ENCODE peak calls at places on chromosomes 11 and 22, in six cellular contexts. One of them, this sample, is unnamed.

GRCh38 chr11:11841121-11841604 is 609 bp upstream of the USP47 start:
- DNase-seq in activated CD4-positive, alpha-beta memory T cell treated with anti-CD3 and anti-CD28 coated beads, Interleukin-2, amount 10 ng/mL, durations not matched to agents 7 days and 5 days: no peak
- DNase-seq in IMR-90: no peak
- DNase-seq in H7: peak
- DNase-seq in pancreas: no peak
- DNase-seq in K562: no peak
- DNase-seq in this sample: peak

GRCh38 chr22:45053571-45053970 is 43.8 kb upstream of the PHF21B start:
- DNase-seq in H7: no peak
- DNase-seq in pancreas: no peak
- DNase-seq in IMR-90: no peak
- DNase-seq in K562: no peak
- DNase-seq in activated CD4-positive, alpha-beta memory T cell treated with anti-CD3 and anti-CD28 coated beads, Interleukin-2, amount 10 ng/mL, durations not matched to agents 7 days and 5 days: no peak
- DNase-seq in this sample: no peak

GRCh38 chr11:19018901-19019300 is 41.6 kb downstream of the MRGPRX2 start:
- DNase-seq in IMR-90: no peak
- DNase-seq in activated CD4-positive, alpha-beta memory T cell treated with anti-CD3 and anti-CD28 coated beads, Interleukin-2, amount 10 ng/mL, durations not matched to agents 7 days and 5 days: no peak
- DNase-seq in H7: peak
- DNase-seq in K562: no peak
- DNase-seq in pancreas: no peak
- DNase-seq in this sample: no peak

GRCh38 chr22:30275625-30276024 is 9.0 kb upstream of the OSM start:
- DNase-seq in H7: no peak
- DNase-seq in activated CD4-positive, alpha-beta memory T cell treated with anti-CD3 and anti-CD28 coated beads, Interleukin-2, amount 10 ng/mL, durations not matched to agents 7 days and 5 days: no peak
- DNase-seq in pancreas: no peak
- DNase-seq in K562: peak
- DNase-seq in IMR-90: no peak
- DNase-seq in this sample: no peak

GRCh38 chr11:28619870-28620540 is 511.8 kb downstream of the METTL15 start:
- DNase-seq in IMR-90: peak
- DNase-seq in K562: no peak
- DNase-seq in H7: no peak
- DNase-seq in activated CD4-positive, alpha-beta memory T cell treated with anti-CD3 and anti-CD28 coated beads, Interleukin-2, amount 10 ng/mL, durations not matched to agents 7 days and 5 days: no peak
- DNase-seq in pancreas: no peak
- DNase-seq in this sample: no peak

GRCh38 chr11:45934580-45935318 is 12.3 kb downstream of the LARGE2 start:
- DNase-seq in K562: no peak
- DNase-seq in IMR-90: no peak
- DNase-seq in pancreas: no peak
- DNase-seq in H7: peak
- DNase-seq in activated CD4-positive, alpha-beta memory T cell treated with anti-CD3 and anti-CD28 coated beads, Interleukin-2, amount 10 ng/mL, durations not matched to agents 7 days and 5 days: no peak
- DNase-seq in this sample: no peak

GRCh38 chr11:12963789-12964536 is 45.2 kb upstream of the RASSF10 start:
- DNase-seq in pancreas: peak
- DNase-seq in IMR-90: peak
- DNase-seq in H7: peak
- DNase-seq in K562: peak
- DNase-seq in activated CD4-positive, alpha-beta memory T cell treated with anti-CD3 and anti-CD28 coated beads, Interleukin-2, amount 10 ng/mL, durations not matched to agents 7 days and 5 days: peak
- DNase-seq in this sample: no peak

GRCh38 chr22:43393132-43393844 is 18.5 kb upstream of the MPPED1 start:
- DNase-seq in activated CD4-positive, alpha-beta memory T cell treated with anti-CD3 and anti-CD28 coated beads, Interleukin-2, amount 10 ng/mL, durations not matched to agents 7 days and 5 days: no peak
- DNase-seq in K562: no peak
- DNase-seq in H7: peak
- DNase-seq in pancreas: no peak
- DNase-seq in IMR-90: no peak
- DNase-seq in this sample: no peak

GRCh38 chr11:73323464-73323863 is 15.4 kb downstream of the ARHGEF17 start:
- DNase-seq in IMR-90: peak
- DNase-seq in K562: no peak
- DNase-seq in activated CD4-positive, alpha-beta memory T cell treated with anti-CD3 and anti-CD28 coated beads, Interleukin-2, amount 10 ng/mL, durations not matched to agents 7 days and 5 days: no peak
- DNase-seq in pancreas: peak
- DNase-seq in H7: peak
- DNase-seq in this sample: no peak

GRCh38 chr11:69215216-69215615 is 59.5 kb downstream of the SMIM38 start:
- DNase-seq in pancreas: no peak
- DNase-seq in IMR-90: no peak
- DNase-seq in K562: no peak
- DNase-seq in activated CD4-positive, alpha-beta memory T cell treated with anti-CD3 and anti-CD28 coated beads, Interleukin-2, amount 10 ng/mL, durations not matched to agents 7 days and 5 days: no peak
- DNase-seq in H7: no peak
- DNase-seq in this sample: no peak

GRCh38 chr11:3126207-3126865 is 38.8 kb downstream of the OSBPL5 start:
- DNase-seq in pancreas: peak
- DNase-seq in IMR-90: no peak
- DNase-seq in H7: peak
- DNase-seq in K562: no peak
- DNase-seq in activated CD4-positive, alpha-beta memory T cell treated with anti-CD3 and anti-CD28 coated beads, Interleukin-2, amount 10 ng/mL, durations not matched to agents 7 days and 5 days: no peak
- DNase-seq in this sample: no peak

GRCh38 chr22:50032109-50032871 is 19.7 kb upstream of the IL17REL start:
- DNase-seq in activated CD4-positive, alpha-beta memory T cell treated with anti-CD3 and anti-CD28 coated beads, Interleukin-2, amount 10 ng/mL, durations not matched to agents 7 days and 5 days: no peak
- DNase-seq in H7: peak
- DNase-seq in IMR-90: no peak
- DNase-seq in pancreas: no peak
- DNase-seq in K562: no peak
- DNase-seq in this sample: no peak

GRCh38 chr11:14320020-14320419 is 39.0 kb downstream of the RRAS2 start:
- DNase-seq in H7: no peak
- DNase-seq in IMR-90: peak
- DNase-seq in K562: no peak
- DNase-seq in pancreas: no peak
- DNase-seq in activated CD4-positive, alpha-beta memory T cell treated with anti-CD3 and anti-CD28 coated beads, Interleukin-2, amount 10 ng/mL, durations not matched to agents 7 days and 5 days: peak
- DNase-seq in this sample: no peak

GRCh38 chr11:67287355-67288197 is 1.5 kb upstream of the ANKRD13D start:
- DNase-seq in pancreas: peak
- DNase-seq in IMR-90: no peak
- DNase-seq in H7: no peak
- DNase-seq in activated CD4-positive, alpha-beta memory T cell treated with anti-CD3 and anti-CD28 coated beads, Interleukin-2, amount 10 ng/mL, durations not matched to agents 7 days and 5 days: peak
- DNase-seq in K562: no peak
- DNase-seq in this sample: peak

GRCh38 chr11:66335531-66336233 is 552 bp downstream of the RIN1 start:
- DNase-seq in activated CD4-positive, alpha-beta memory T cell treated with anti-CD3 and anti-CD28 coated beads, Interleukin-2, amount 10 ng/mL, durations not matched to agents 7 days and 5 days: no peak
- DNase-seq in K562: no peak
- DNase-seq in pancreas: peak
- DNase-seq in IMR-90: peak
- DNase-seq in H7: peak
- DNase-seq in this sample: no peak

GRCh38 chr11:64489831-64490441 is 101.1 kb upstream of the SLC22A12 start:
- DNase-seq in pancreas: peak
- DNase-seq in H7: peak
- DNase-seq in activated CD4-positive, alpha-beta memory T cell treated with anti-CD3 and anti-CD28 coated beads, Interleukin-2, amount 10 ng/mL, durations not matched to agents 7 days and 5 days: peak
- DNase-seq in IMR-90: peak
- DNase-seq in K562: peak
- DNase-seq in this sample: peak

GRCh38 chr22:20775342-20775895 is 1.5 kb downstream of the SERPIND1 start:
- DNase-seq in H7: no peak
- DNase-seq in K562: no peak
- DNase-seq in pancreas: no peak
- DNase-seq in IMR-90: no peak
- DNase-seq in activated CD4-positive, alpha-beta memory T cell treated with anti-CD3 and anti-CD28 coated beads, Interleukin-2, amount 10 ng/mL, durations not matched to agents 7 days and 5 days: no peak
- DNase-seq in this sample: no peak

GRCh38 chr11:30392221-30392784 is 69.4 kb downstream of the ARL14EP start:
- DNase-seq in K562: no peak
- DNase-seq in pancreas: peak
- DNase-seq in H7: no peak
- DNase-seq in activated CD4-positive, alpha-beta memory T cell treated with anti-CD3 and anti-CD28 coated beads, Interleukin-2, amount 10 ng/mL, durations not matched to agents 7 days and 5 days: no peak
- DNase-seq in IMR-90: no peak
- DNase-seq in this sample: no peak

GRCh38 chr22:46777609-46777970 is 15.1 kb downstream of the TBC1D22A start:
- DNase-seq in activated CD4-positive, alpha-beta memory T cell treated with anti-CD3 and anti-CD28 coated beads, Interleukin-2, amount 10 ng/mL, durations not matched to agents 7 days and 5 days: no peak
- DNase-seq in IMR-90: no peak
- DNase-seq in H7: no peak
- DNase-seq in pancreas: no peak
- DNase-seq in K562: no peak
- DNase-seq in this sample: peak

GRCh38 chr11:60265373-60266214 is 14.9 kb upstream of the MS4A4A start:
- DNase-seq in pancreas: no peak
- DNase-seq in IMR-90: peak
- DNase-seq in H7: peak
- DNase-seq in activated CD4-positive, alpha-beta memory T cell treated with anti-CD3 and anti-CD28 coated beads, Interleukin-2, amount 10 ng/mL, durations not matched to agents 7 days and 5 days: no peak
- DNase-seq in K562: peak
- DNase-seq in this sample: peak

GRCh38 chr22:46756097-46756496 is 6.4 kb upstream of the TBC1D22A start:
- DNase-seq in pancreas: no peak
- DNase-seq in H7: no peak
- DNase-seq in activated CD4-positive, alpha-beta memory T cell treated with anti-CD3 and anti-CD28 coated beads, Interleukin-2, amount 10 ng/mL, durations not matched to agents 7 days and 5 days: no peak
- DNase-seq in IMR-90: no peak
- DNase-seq in K562: no peak
- DNase-seq in this sample: no peak

GRCh38 chr11:96758957-96759356 is 369.1 kb downstream of the JRKL start:
- DNase-seq in IMR-90: no peak
- DNase-seq in H7: no peak
- DNase-seq in pancreas: no peak
- DNase-seq in K562: no peak
- DNase-seq in activated CD4-positive, alpha-beta memory T cell treated with anti-CD3 and anti-CD28 coated beads, Interleukin-2, amount 10 ng/mL, durations not matched to agents 7 days and 5 days: no peak
- DNase-seq in this sample: no peak

GRCh38 chr11:86369668-86370067 is 5.0 kb upstream of the CCDC81 start:
- DNase-seq in pancreas: no peak
- DNase-seq in K562: no peak
- DNase-seq in IMR-90: no peak
- DNase-seq in H7: no peak
- DNase-seq in activated CD4-positive, alpha-beta memory T cell treated with anti-CD3 and anti-CD28 coated beads, Interleukin-2, amount 10 ng/mL, durations not matched to agents 7 days and 5 days: no peak
- DNase-seq in this sample: no peak

GRCh38 chr11:69001301-69002081 is 11.6 kb downstream of the MRGPRF start:
- DNase-seq in IMR-90: no peak
- DNase-seq in H7: no peak
- DNase-seq in pancreas: no peak
- DNase-seq in activated CD4-positive, alpha-beta memory T cell treated with anti-CD3 and anti-CD28 coated beads, Interleukin-2, amount 10 ng/mL, durations not matched to agents 7 days and 5 days: no peak
- DNase-seq in K562: no peak
- DNase-seq in this sample: no peak

GRCh38 chr22:50071432-50072166 is 13.5 kb upstream of the TTLL8 start:
- DNase-seq in activated CD4-positive, alpha-beta memory T cell treated with anti-CD3 and anti-CD28 coated beads, Interleukin-2, amount 10 ng/mL, durations not matched to agents 7 days and 5 days: no peak
- DNase-seq in pancreas: no peak
- DNase-seq in H7: peak
- DNase-seq in K562: no peak
- DNase-seq in IMR-90: no peak
- DNase-seq in this sample: no peak

GRCh38 chr11:128026596-128026995 is 560.8 kb downstream of the ETS1 start:
- DNase-seq in K562: no peak
- DNase-seq in IMR-90: peak
- DNase-seq in H7: no peak
- DNase-seq in pancreas: no peak
- DNase-seq in activated CD4-positive, alpha-beta memory T cell treated with anti-CD3 and anti-CD28 coated beads, Interleukin-2, amount 10 ng/mL, durations not matched to agents 7 days and 5 days: no peak
- DNase-seq in this sample: no peak

GRCh38 chr22:46830841-46831240 is 68.4 kb downstream of the TBC1D22A start:
- DNase-seq in pancreas: no peak
- DNase-seq in IMR-90: peak
- DNase-seq in H7: no peak
- DNase-seq in K562: no peak
- DNase-seq in activated CD4-positive, alpha-beta memory T cell treated with anti-CD3 and anti-CD28 coated beads, Interleukin-2, amount 10 ng/mL, durations not matched to agents 7 days and 5 days: no peak
- DNase-seq in this sample: no peak

GRCh38 chr11:117316197-117316961 is at the start of gene BACE1:
- DNase-seq in activated CD4-positive, alpha-beta memory T cell treated with anti-CD3 and anti-CD28 coated beads, Interleukin-2, amount 10 ng/mL, durations not matched to agents 7 days and 5 days: peak
- DNase-seq in IMR-90: peak
- DNase-seq in K562: no peak
- DNase-seq in H7: peak
- DNase-seq in pancreas: peak
- DNase-seq in this sample: no peak

GRCh38 chr11:128920651-128921050 is 22.0 kb downstream of the TP53AIP1 start:
- DNase-seq in activated CD4-positive, alpha-beta memory T cell treated with anti-CD3 and anti-CD28 coated beads, Interleukin-2, amount 10 ng/mL, durations not matched to agents 7 days and 5 days: no peak
- DNase-seq in H7: no peak
- DNase-seq in IMR-90: no peak
- DNase-seq in pancreas: no peak
- DNase-seq in K562: no peak
- DNase-seq in this sample: no peak

GRCh38 chr11:47004595-47005033 is 68.1 kb downstream of the CSTPP1 start:
- DNase-seq in IMR-90: peak
- DNase-seq in pancreas: peak
- DNase-seq in K562: peak
- DNase-seq in activated CD4-positive, alpha-beta memory T cell treated with anti-CD3 and anti-CD28 coated beads, Interleukin-2, amount 10 ng/mL, durations not matched to agents 7 days and 5 days: no peak
- DNase-seq in H7: no peak
- DNase-seq in this sample: peak

GRCh38 chr11:27421819-27422494 is 50.6 kb downstream of the LGR4 start:
- DNase-seq in K562: no peak
- DNase-seq in activated CD4-positive, alpha-beta memory T cell treated with anti-CD3 and anti-CD28 coated beads, Interleukin-2, amount 10 ng/mL, durations not matched to agents 7 days and 5 days: no peak
- DNase-seq in H7: no peak
- DNase-seq in IMR-90: no peak
- DNase-seq in pancreas: no peak
- DNase-seq in this sample: no peak

GRCh38 chr11:34633990-34634725 is 13.3 kb downstream of the EHF start:
- DNase-seq in pancreas: no peak
- DNase-seq in K562: no peak
- DNase-seq in H7: no peak
- DNase-seq in activated CD4-positive, alpha-beta memory T cell treated with anti-CD3 and anti-CD28 coated beads, Interleukin-2, amount 10 ng/mL, durations not matched to agents 7 days and 5 days: no peak
- DNase-seq in IMR-90: peak
- DNase-seq in this sample: no peak

GRCh38 chr11:10314199-10315072 is 9.6 kb downstream of the ADM start:
- DNase-seq in IMR-90: peak
- DNase-seq in activated CD4-positive, alpha-beta memory T cell treated with anti-CD3 and anti-CD28 coated beads, Interleukin-2, amount 10 ng/mL, durations not matched to agents 7 days and 5 days: no peak
- DNase-seq in H7: no peak
- DNase-seq in K562: no peak
- DNase-seq in pancreas: no peak
- DNase-seq in this sample: peak

GRCh38 chr11:94521684-94522083 is 9.4 kb downstream of the C11orf97 start:
- DNase-seq in IMR-90: no peak
- DNase-seq in activated CD4-positive, alpha-beta memory T cell treated with anti-CD3 and anti-CD28 coated beads, Interleukin-2, amount 10 ng/mL, durations not matched to agents 7 days and 5 days: no peak
- DNase-seq in K562: no peak
- DNase-seq in H7: peak
- DNase-seq in pancreas: no peak
- DNase-seq in this sample: no peak

GRCh38 chr11:75453916-75454655 is 21.1 kb upstream of the KLHL35 start:
- DNase-seq in K562: no peak
- DNase-seq in pancreas: no peak
- DNase-seq in IMR-90: peak
- DNase-seq in H7: no peak
- DNase-seq in activated CD4-positive, alpha-beta memory T cell treated with anti-CD3 and anti-CD28 coated beads, Interleukin-2, amount 10 ng/mL, durations not matched to agents 7 days and 5 days: no peak
- DNase-seq in this sample: no peak

GRCh38 chr11:10233581-10233980 is 60.4 kb downstream of the SBF2 start:
- DNase-seq in H7: no peak
- DNase-seq in activated CD4-positive, alpha-beta memory T cell treated with anti-CD3 and anti-CD28 coated beads, Interleukin-2, amount 10 ng/mL, durations not matched to agents 7 days and 5 days: no peak
- DNase-seq in pancreas: no peak
- DNase-seq in K562: no peak
- DNase-seq in IMR-90: peak
- DNase-seq in this sample: no peak

GRCh38 chr11:126561327-126561893 is 205.9 kb downstream of the ST3GAL4 start:
- DNase-seq in K562: peak
- DNase-seq in pancreas: peak
- DNase-seq in IMR-90: peak
- DNase-seq in H7: peak
- DNase-seq in activated CD4-positive, alpha-beta memory T cell treated with anti-CD3 and anti-CD28 coated beads, Interleukin-2, amount 10 ng/mL, durations not matched to agents 7 days and 5 days: peak
- DNase-seq in this sample: peak